ENCODE peak calls at places on chromosomes 5 and 9, in eight cellular contexts. U is mesenchymal stem cell, J is suprapubic skin, V is stomach, W is spleen, F is uterus, I is psoas muscle, O is A549. K is an unnamed sample.

GRCh38 chr5:90640484-90641059 is 82.0 kb downstream of the ADGRV1 start:
- DNase-seq in U (no peak), J (no peak), V (no peak), W (no peak), F (no peak), I (no peak), O (no peak), K (no peak)

GRCh38 chr5:107381189-107381856 is 289.4 kb downstream of the EFNA5 start:
- DNase-seq in U (peak; percentile 83), J (no peak), V (no peak), W (no peak), F (no peak), I (peak; percentile 49), O (peak; percentile 80), K (no peak)

GRCh38 chr5:36370073-36370472 is 68.4 kb upstream of the RANBP3L start:
- DNase-seq in U (no peak), J (no peak), V (no peak), W (no peak), F (no peak), I (no peak), O (no peak), K (no peak)

GRCh38 chr5:162591724-162592123 is 524.2 kb downstream of the GABRG2 start:
- DNase-seq in U (no peak), J (no peak), V (no peak), W (no peak), F (no peak), I (no peak), O (no peak), K (no peak)

GRCh38 chr5:95647886-95648860 is 1.6 kb downstream of the RFESD start:
- DNase-seq in U (peak; percentile 28), J (no peak), V (no peak), W (no peak), F (no peak), I (no peak), O (no peak), K (no peak)

GRCh38 chr9:127519301-127520166 is 68.2 kb downstream of the LRSAM1 start:
- DNase-seq in U (peak; percentile 99), J (no peak), V (no peak), W (no peak), F (peak; percentile 56), I (peak; percentile 50), O (no peak), K (no peak)

GRCh38 chr5:10338996-10339903 is 14.2 kb upstream of the MARCHF6 start:
- DNase-seq in U (no peak), J (no peak), V (no peak), W (no peak), F (no peak), I (no peak), O (no peak), K (no peak)

GRCh38 chr5:101580591-101580990 is 677.5 kb upstream of the ST8SIA4 start:
- DNase-seq in U (no peak), J (no peak), V (no peak), W (no peak), F (no peak), I (no peak), O (no peak), K (no peak)

GRCh38 chr9:93091453-93092081 is 4.5 kb upstream of the CARD19 start:
- DNase-seq in U (peak; percentile 86), J (peak; percentile 74), V (no peak), W (peak; percentile 59), F (peak; percentile 68), I (no peak), O (peak; percentile 56), K (no peak)

GRCh38 chr5:135186662-135187522 is 152.9 kb upstream of the PITX1 start:
- DNase-seq in U (peak; percentile 9), J (no peak), V (no peak), W (no peak), F (no peak), I (no peak), O (no peak), K (no peak)

GRCh38 chr5:135211083-135211790 is 177.2 kb upstream of the PITX1 start:
- DNase-seq in U (peak; percentile 50), J (no peak), V (no peak), W (no peak), F (no peak), I (no peak), O (no peak), K (no peak)

GRCh38 chr5:136457390-136458094 is 92.2 kb upstream of the TRPC7 start:
- DNase-seq in U (no peak), J (no peak), V (peak; percentile 50), W (no peak), F (no peak), I (no peak), O (no peak), K (no peak)

GRCh38 chr5:92309336-92309991 is 926.3 kb upstream of the ARRDC3 start:
- DNase-seq in U (peak; percentile 54), J (no peak), V (no peak), W (no peak), F (no peak), I (no peak), O (peak; percentile 33), K (no peak)

GRCh38 chr9:83669067-83669466 is 38.7 kb downstream of the UBQLN1 start:
- DNase-seq in U (no peak), J (no peak), V (no peak), W (no peak), F (no peak), I (no peak), O (no peak), K (no peak)

GRCh38 chr5:102561894-102562760 is 63.3 kb upstream of the SLCO6A1 start:
- DNase-seq in U (peak; percentile 36), J (no peak), V (no peak), W (no peak), F (no peak), I (no peak), O (no peak), K (no peak)

GRCh38 chr9:83182071-83182470 is 119.1 kb upstream of the RASEF start:
- DNase-seq in U (no peak), J (no peak), V (no peak), W (no peak), F (no peak), I (no peak), O (no peak), K (no peak)

GRCh38 chr5:149745-150450 is 41.4 kb upstream of the LRRC14B start:
- DNase-seq in U (no peak), J (no peak), V (no peak), W (no peak), F (no peak), I (no peak), O (no peak), K (no peak)

GRCh38 chr9:125240649-125240999 is 519 bp downstream of the HSPA5 start:
- DNase-seq in U (no peak), J (no peak), V (peak; percentile 50), W (no peak), F (peak; percentile 46), I (peak; percentile 61), O (no peak), K (no peak)

GRCh38 chr5:124847907-124848306 is 101.5 kb upstream of the ZNF608 start:
- DNase-seq in U (no peak), J (no peak), V (no peak), W (no peak), F (no peak), I (no peak), O (no peak), K (no peak)

GRCh38 chr9:6628714-6629113 is 16.8 kb downstream of the GLDC start:
- DNase-seq in U (no peak), J (no peak), V (no peak), W (no peak), F (no peak), I (no peak), O (no peak), K (no peak)
- H3K27ac ChIP-seq in U (no peak overlapping the region), J (no peak overlapping the region), V (no peak overlapping the region), W (no peak overlapping the region), F (no peak overlapping the region), I (no peak overlapping the region), O (no peak overlapping the region), K (no peak overlapping the region)

GRCh38 chr9:104988539-104988938 is 60.6 kb upstream of the ABCA1 start:
- DNase-seq in U (no peak), J (no peak), V (no peak), W (no peak), F (no peak), I (no peak), O (no peak), K (no peak)

GRCh38 chr9:104997536-104997935 is 69.6 kb upstream of the ABCA1 start:
- DNase-seq in U (no peak), J (no peak), V (no peak), W (no peak), F (no peak), I (no peak), O (no peak), K (no peak)

GRCh38 chr9:104991144-104991953 is 63.4 kb upstream of the ABCA1 start:
- DNase-seq in U (peak; percentile 97), J (peak; percentile 95), V (peak; percentile 94), W (peak; percentile 98), F (peak; percentile 93), I (peak; percentile 93), O (peak; percentile 54), K (peak; percentile 93)

GRCh38 chr9:104992696-104993095 is 64.7 kb upstream of the ABCA1 start:
- DNase-seq in U (peak; percentile 94), J (no peak), V (no peak), W (no peak), F (no peak), I (no peak), O (no peak), K (no peak)

GRCh38 chr9:104993291-104993963 is 65.5 kb upstream of the ABCA1 start:
- DNase-seq in U (peak; percentile 96), J (peak; percentile 92), V (peak; percentile 52), W (peak; percentile 81), F (peak; percentile 67), I (peak; percentile 79), O (no peak), K (peak; percentile 84)
- H3K27ac ChIP-seq in U (peak overlapping the region; percentile 65), J (peak overlapping the region; percentile 97), V (peak overlapping the region; percentile 93), W (no peak overlapping the region), F (peak overlapping the region; percentile 93), I (peak overlapping the region; percentile 98), O (peak overlapping the region; percentile 96), K (peak overlapping the region; percentile 99)

GRCh38 chr9:76395381-76395780 is 1.2 kb upstream of the RFK start:
- DNase-seq in U (no peak), J (no peak), V (no peak), W (peak; percentile 78), F (no peak), I (no peak), O (no peak), K (no peak)
- H3K27ac ChIP-seq in U (no peak overlapping the region), J (peak overlapping the region; percentile 93), V (peak overlapping the region; percentile 94), W (peak overlapping the region; percentile 87), F (peak overlapping the region; percentile 82), I (peak overlapping the region; percentile 90), O (peak overlapping the region; percentile 98), K (peak overlapping the region; percentile 91)

GRCh38 chr9:134301387-134302129 is 24.7 kb upstream of the RXRA start:
- DNase-seq in U (no peak), J (no peak), V (no peak), W (peak; percentile 64), F (no peak), I (peak; percentile 4), O (no peak), K (peak; percentile 13)

GRCh38 chr9:134299068-134299467 is 27.2 kb upstream of the RXRA start:
- DNase-seq in U (no peak), J (no peak), V (no peak), W (peak; percentile 3), F (no peak), I (no peak), O (no peak), K (peak; percentile 1)

GRCh38 chr9:134297581-134297980 is 28.7 kb upstream of the RXRA start:
- DNase-seq in U (no peak), J (no peak), V (no peak), W (peak; percentile 61), F (no peak), I (peak; percentile 3), O (no peak), K (peak; percentile 5)

GRCh38 chr9:134298000-134298399 is 28.3 kb upstream of the RXRA start:
- DNase-seq in U (no peak), J (no peak), V (no peak), W (no peak), F (no peak), I (no peak), O (no peak), K (peak; percentile 1)

GRCh38 chr9:134299883-134300282 is 26.4 kb upstream of the RXRA start:
- DNase-seq in U (no peak), J (no peak), V (peak; percentile 44), W (peak; percentile 32), F (no peak), I (no peak), O (no peak), K (peak; percentile 12)
- H3K27ac ChIP-seq in U (no peak overlapping the region), J (no peak overlapping the region), V (no peak overlapping the region), W (no peak overlapping the region), F (no peak overlapping the region), I (no peak overlapping the region), O (no peak overlapping the region), K (no peak overlapping the region)

K was measured in left ventricle myocardium inferior.